ENCODE peak calls at places on chromosomes 4 and X, in eight cellular contexts. O, S, U, G, C, A, K and M are unnamed samples.

GRCh38 chr4:42995343-42995944 is 102.9 kb downstream of the GRXCR1 start:
- DNase-seq in A (no peak), G (peak), K (peak), S (peak), O (no peak), U (no peak), C (no peak), M (no peak)

GRCh38 chrX:9204560-9204959 is 170.6 kb upstream of the FAM9B start:
- DNase-seq in S (no peak), K (no peak), C (no peak), A (no peak), U (no peak), G (no peak), O (no peak), M (no peak)

GRCh38 chr4:61924131-61924530 is 724.0 kb downstream of the ADGRL3 start:
- DNase-seq in K (no peak), G (no peak), O (no peak), U (no peak), C (no peak), A (no peak), S (peak), M (no peak)

GRCh38 chrX:118272237-118272636 is 73.7 kb upstream of the WDR44 start:
- DNase-seq in C (no peak), U (no peak), O (no peak), S (no peak), G (peak), K (no peak), A (no peak), M (no peak)

GRCh38 chrX:110746014-110746413 is 49.6 kb downstream of the CHRDL1 start:
- DNase-seq in K (no peak), G (no peak), O (no peak), A (no peak), S (peak), U (no peak), C (no peak), M (no peak)

GRCh38 chrX:19725545-19726102 is 161.8 kb downstream of the SH3KBP1 start:
- DNase-seq in O (no peak), U (no peak), A (no peak), K (no peak), S (no peak), C (no peak), G (no peak), M (no peak)

GRCh38 chr4:118173956-118174355 is 139.7 kb downstream of the NDST3 start:
- DNase-seq in U (no peak), S (no peak), K (no peak), G (peak), C (no peak), A (no peak), O (no peak), M (no peak)

GRCh38 chrX:130118396-130118795 is 8.1 kb upstream of the ELF4 start:
- DNase-seq in U (no peak), A (no peak), G (no peak), C (no peak), K (no peak), S (no peak), O (no peak), M (peak)

GRCh38 chr4:125464146-125464545 is 149.4 kb downstream of the FAT4 start:
- DNase-seq in U (no peak), G (no peak), K (no peak), O (no peak), S (no peak), A (no peak), C (no peak), M (no peak)

GRCh38 chr4:156968479-156968984 is 3.1 kb downstream of the PDGFC start:
- DNase-seq in A (no peak), K (peak), O (peak), G (peak), S (peak), U (peak), C (no peak), M (peak)

GRCh38 chr4:56330691-56331090 is 56.6 kb downstream of the AASDH start:
- DNase-seq in A (no peak), K (no peak), U (no peak), G (peak), S (peak), O (no peak), C (no peak), M (no peak)

GRCh38 chr4:184506527-184507121 is 32.3 kb upstream of the IRF2 start:
- DNase-seq in S (peak), C (no peak), A (no peak), G (peak), U (peak), K (peak), O (no peak), M (no peak)

GRCh38 chr4:52833941-52834525 is 28.1 kb upstream of the RASL11B start:
- DNase-seq in C (no peak), S (peak), G (no peak), K (no peak), O (no peak), A (no peak), U (no peak), M (peak)

GRCh38 chrX:19602866-19603620 is 87.7 kb upstream of the MAP3K15 start:
- DNase-seq in A (no peak), C (no peak), O (no peak), S (peak), U (no peak), G (no peak), K (no peak), M (peak)

GRCh38 chr4:17722361-17722710 is 59.1 kb downstream of the FAM184B start:
- DNase-seq in U (no peak), A (no peak), G (no peak), C (no peak), S (no peak), K (no peak), O (no peak), M (no peak)

GRCh38 chrX:1679238-1679637 is 64.4 kb downstream of the ASMT start:
- DNase-seq in C (no peak), O (no peak), S (no peak), U (no peak), G (no peak), A (no peak), K (no peak), M (no peak)

GRCh38 chr4:150794706-150795105 is 212.8 kb downstream of the MAB21L2 start:
- DNase-seq in K (no peak), G (no peak), O (no peak), U (no peak), A (no peak), S (no peak), C (no peak), M (no peak)

GRCh38 chrX:91122141-91122540 is 312.5 kb upstream of the PABPC5 start:
- DNase-seq in K (no peak), A (no peak), S (no peak), C (no peak), U (no peak), G (no peak), O (no peak), M (no peak)

GRCh38 chr4:4456351-4456750 is 69.4 kb downstream of the NSG1 start:
- DNase-seq in G (no peak), K (peak), U (no peak), C (no peak), O (no peak), S (peak), A (no peak), M (no peak)

GRCh38 chr4:13611283-13611842 is 16.2 kb downstream of the BOD1L1 start:
- DNase-seq in G (no peak), A (no peak), K (no peak), O (no peak), C (no peak), U (peak), S (no peak), M (no peak)

GRCh38 chr4:136241221-136241986 is 1290.9 kb downstream of the PCDH18 start:
- DNase-seq in G (no peak), O (no peak), U (no peak), K (no peak), S (no peak), A (no peak), C (no peak), M (no peak)

GRCh38 chrX:54865208-54865607 is 55.4 kb upstream of the TRO start:
- DNase-seq in O (no peak), K (no peak), C (no peak), G (peak), A (no peak), S (no peak), U (no peak), M (no peak)

GRCh38 chr4:152243890-152244595 is 291.8 kb downstream of the FBXW7 start:
- DNase-seq in C (no peak), A (no peak), K (no peak), S (no peak), U (no peak), G (peak), O (no peak), M (peak)

GRCh38 chr4:4569036-4569435 is 27.2 kb upstream of the STX18 start:
- DNase-seq in K (no peak), S (no peak), U (no peak), A (no peak), O (no peak), C (no peak), G (no peak), M (no peak)

GRCh38 chr4:125085-125820 is 952 bp downstream of the ZNF718 start:
- DNase-seq in O (peak), C (peak), A (no peak), G (peak), K (no peak), U (peak), S (peak), M (peak)

GRCh38 chrX:114797494-114797893 is 213.6 kb downstream of the HTR2C start:
- DNase-seq in A (no peak), U (no peak), K (no peak), S (no peak), G (no peak), O (no peak), C (no peak), M (no peak)

GRCh38 chr4:38462659-38463058 is 201.3 kb upstream of the KLF3 start:
- DNase-seq in K (no peak), U (peak), S (no peak), G (no peak), O (no peak), A (no peak), C (no peak), M (no peak)

GRCh38 chrX:115266300-115266699 is 23.2 kb upstream of the LUZP4 start:
- DNase-seq in S (no peak), K (no peak), O (no peak), G (no peak), A (no peak), C (no peak), U (no peak), M (peak)

GRCh38 chr4:74451214-74451661 is 6.3 kb downstream of the AREG start:
- DNase-seq in K (peak), U (no peak), A (no peak), O (no peak), S (peak), C (no peak), G (peak), M (no peak)

GRCh38 chr4:8840816-8841455 is 30.7 kb downstream of the HMX1 start:
- DNase-seq in U (peak), C (peak), G (no peak), A (no peak), O (peak), K (no peak), S (no peak), M (no peak)

GRCh38 chr4:5142726-5143125 is 91.4 kb downstream of the STK32B start:
- DNase-seq in G (peak), S (peak), O (peak), A (no peak), K (peak), U (peak), C (no peak), M (peak)

GRCh38 chr4:186936496-186937375 is 213.1 kb upstream of the FAT1 start:
- DNase-seq in O (no peak), C (no peak), K (peak), A (no peak), S (no peak), G (no peak), U (no peak), M (no peak)

GRCh38 chr4:177220376-177220775 is 89.3 kb upstream of the NEIL3 start:
- DNase-seq in G (no peak), U (no peak), O (no peak), S (no peak), A (no peak), C (no peak), K (no peak), M (no peak)

GRCh38 chrX:12975999-12976558 is 1.2 kb downstream of the TMSB4X start:
- DNase-seq in G (peak), A (no peak), O (peak), S (peak), K (no peak), U (no peak), C (peak), M (peak)

GRCh38 chr4:18975916-18976610 is 954.5 kb upstream of the LCORL start:
- DNase-seq in A (no peak), O (no peak), G (no peak), U (no peak), C (no peak), S (no peak), K (no peak), M (no peak)

GRCh38 chr4:135256111-135256510 is 1054.5 kb upstream of the PABPC4L start:
- DNase-seq in K (no peak), U (no peak), C (no peak), O (no peak), G (no peak), S (no peak), A (no peak), M (no peak)

GRCh38 chrX:17591741-17592110 is 145.6 kb upstream of the SCML1 start:
- DNase-seq in O (no peak), A (no peak), K (no peak), U (no peak), C (no peak), S (no peak), G (no peak), M (no peak)
- H3K27ac ChIP-seq in O (no peak), A (no peak), K (no peak), U (peak), C (no peak), S (no peak), G (no peak), M (peak)

GRCh38 chr4:155679343-155679742 is 12.7 kb downstream of the GUCY1A1 start:
- DNase-seq in K (no peak), C (no peak), G (no peak), S (no peak), A (no peak), U (no peak), O (no peak), M (peak)
- H3K27ac ChIP-seq in K (no peak), C (peak), G (no peak), S (no peak), A (no peak), U (no peak), O (no peak), M (no peak)

GRCh38 chr4:143286058-143286457 is 50.6 kb upstream of the GAB1 start:
- DNase-seq in S (no peak), C (no peak), G (no peak), O (no peak), K (no peak), U (no peak), A (no peak), M (no peak)

GRCh38 chr4:143286733-143287570 is 49.7 kb upstream of the GAB1 start:
- DNase-seq in K (no peak), S (no peak), C (no peak), A (no peak), U (no peak), G (no peak), O (no peak), M (no peak)

GRCh38 chr4:143289370-143289769 is 47.3 kb upstream of the GAB1 start:
- DNase-seq in U (no peak), K (no peak), G (no peak), A (no peak), O (no peak), S (no peak), C (no peak), M (no peak)

GRCh38 chr4:143291334-143291733 is 45.3 kb upstream of the GAB1 start:
- DNase-seq in S (no peak), C (no peak), K (no peak), A (no peak), O (no peak), U (no peak), G (no peak), M (no peak)

GRCh38 chr4:143287571-143287923 is 49.1 kb upstream of the GAB1 start:
- DNase-seq in C (no peak), K (no peak), G (peak), U (no peak), O (no peak), S (peak), A (no peak), M (no peak)
- H3K27ac ChIP-seq in C (peak), K (no peak), G (no peak), U (peak), O (no peak), S (no peak), A (no peak), M (peak)

GRCh38 chr4:78644063-78644691 is 92.6 kb downstream of the ANXA3 start:
- DNase-seq in U (no peak), C (no peak), K (no peak), A (no peak), G (no peak), S (no peak), O (no peak), M (no peak)

GRCh38 chr4:78647272-78647671 is 95.7 kb downstream of the ANXA3 start:
- DNase-seq in U (no peak), G (no peak), K (no peak), C (no peak), A (no peak), O (no peak), S (no peak), M (no peak)

GRCh38 chr4:78642934-78643333 is 91.4 kb downstream of the ANXA3 start:
- DNase-seq in A (no peak), C (no peak), K (no peak), O (no peak), U (peak), S (no peak), G (no peak), M (no peak)

GRCh38 chr4:78645853-78646757 is 94.5 kb downstream of the ANXA3 start:
- DNase-seq in G (peak), S (no peak), U (peak), O (peak), C (no peak), A (no peak), K (peak), M (peak)

GRCh38 chr4:78644744-78645330 is 93.3 kb downstream of the ANXA3 start:
- DNase-seq in A (no peak), O (peak), S (peak), C (no peak), G (peak), K (peak), U (peak), M (peak)
- H3K27ac ChIP-seq in A (no peak), O (no peak), S (no peak), C (peak), G (peak), K (no peak), U (peak), M (peak)

GRCh38 chr4:78099058-78099457 is 41.9 kb downstream of the FRAS1 start:
- DNase-seq in U (no peak), A (no peak), S (no peak), G (no peak), K (no peak), O (no peak), C (no peak), M (no peak)
- H3K27ac ChIP-seq in U (no peak), A (no peak), S (no peak), G (no peak), K (no peak), O (no peak), C (no peak), M (no peak)

GRCh38 chrX:151513472-151513871 is 50.0 kb upstream of the PASD1 start:
- DNase-seq in S (no peak), O (no peak), A (no peak), G (no peak), U (no peak), K (no peak), C (no peak), M (no peak)
- H3K27ac ChIP-seq in S (no peak), O (no peak), A (no peak), G (no peak), U (no peak), K (no peak), C (no peak), M (no peak)

GRCh38 chr4:86356425-86356824 is 3.4 kb downstream of the MAPK10 start:
- DNase-seq in G (no peak), C (no peak), O (no peak), S (no peak), A (no peak), K (no peak), U (no peak), M (no peak)

GRCh38 chr4:86358176-86358701 is 1.6 kb downstream of the MAPK10 start:
- DNase-seq in K (no peak), C (no peak), G (no peak), O (no peak), U (no peak), A (no peak), S (peak), M (no peak)

GRCh38 chr4:86357608-86358007 is 2.2 kb downstream of the MAPK10 start:
- DNase-seq in S (no peak), C (no peak), G (no peak), U (no peak), A (no peak), O (no peak), K (no peak), M (no peak)

GRCh38 chr4:86359944-86360478 is at the start of gene MAPK10:
- DNase-seq in C (peak), G (no peak), K (no peak), O (peak), A (peak), U (peak), S (peak), M (peak)

GRCh38 chr4:86356831-86357230 is 3.0 kb downstream of the MAPK10 start:
- DNase-seq in U (no peak), G (no peak), C (no peak), S (no peak), O (no peak), K (no peak), A (no peak), M (no peak)
- H3K27ac ChIP-seq in U (no peak), G (no peak), C (no peak), S (no peak), O (no peak), K (no peak), A (no peak), M (no peak)